ENCODE peak calls at places on chromosomes 4 and X, in four cellular contexts. G is GM12891, S is K562, N is GM12878. Q is an unnamed sample.

GRCh38 chr4:121822796-121823504 is 733 bp downstream of the CCNA2 start:
- DNase-seq in S (peak; percentile 84), N (no peak), G (peak; percentile 27), Q (peak; percentile 60)

GRCh38 chr4:18859468-18859867 is 837.9 kb upstream of the LCORL start:
- DNase-seq in N (no peak), G (no peak), S (no peak), Q (no peak)

GRCh38 chr4:84887824-84888223 is 78.7 kb downstream of the WDFY3 start:
- DNase-seq in N (no peak), S (peak; percentile 21), G (no peak), Q (no peak)

GRCh38 chrX:27132851-27133250 is 330.3 kb downstream of the PPP4R3C start:
- DNase-seq in N (no peak), S (no peak), G (no peak), Q (no peak)

GRCh38 chrX:132737743-132738142 is 220.7 kb downstream of the HS6ST2 start:
- DNase-seq in N (no peak), G (no peak), S (no peak), Q (peak; percentile 13)

GRCh38 chr4:113003841-113004240 is 45.6 kb upstream of the ANK2 start:
- DNase-seq in N (no peak), S (no peak), G (no peak), Q (no peak)

GRCh38 chr4:113683143-113683542 is 78.4 kb downstream of the CAMK2D start:
- DNase-seq in S (no peak), G (peak; percentile 3), N (peak; percentile 88), Q (no peak)

GRCh38 chr4:41204400-41204978 is 9.9 kb downstream of the APBB2 start:
- DNase-seq in N (no peak), S (no peak), G (no peak), Q (no peak)

GRCh38 chr4:110424144-110424543 is 51.8 kb upstream of the ENPEP start:
- DNase-seq in S (no peak), G (no peak), N (no peak), Q (no peak)

GRCh38 chrX:136710324-136710951 is 62.5 kb downstream of the CD40LG start:
- DNase-seq in G (no peak), N (no peak), S (no peak), Q (no peak)

GRCh38 chr4:139889194-139889762 is 223.7 kb downstream of the MGST2 start:
- DNase-seq in G (no peak), S (no peak), N (no peak), Q (no peak)

GRCh38 chr4:60128916-60129315 is 1071.2 kb upstream of the ADGRL3 start:
- DNase-seq in G (no peak), N (no peak), S (no peak), Q (no peak)

DNA sequence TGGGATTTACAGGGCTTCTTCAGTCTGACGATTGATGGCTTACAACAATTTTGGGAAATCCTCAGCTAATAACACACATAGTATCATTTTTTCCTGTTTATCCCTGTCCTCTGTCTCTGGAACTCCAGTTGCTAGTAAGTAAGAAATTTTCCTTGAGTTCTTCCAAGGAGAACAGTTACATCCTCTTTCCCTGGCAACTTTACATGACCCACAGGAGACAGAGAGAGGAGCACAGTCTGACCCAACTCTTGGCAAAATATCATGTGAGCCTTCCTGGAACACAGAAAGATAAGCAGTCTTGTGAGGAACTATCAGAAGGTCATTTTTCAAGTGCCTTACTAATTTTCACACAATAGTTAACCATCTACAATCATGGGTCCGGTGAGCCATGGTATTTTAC is 578.7 kb upstream of the PABPC4L start:
- DNase-seq in S (no peak), G (no peak), N (no peak), Q (no peak)
- TF ChIP-seq SPI1 in S (no peak), G (no peak), N (no peak), Q (no peak)

GRCh38 chr4:104138154-104138553 is 356.5 kb downstream of the CXXC4 start:
- DNase-seq in G (no peak), N (no peak), S (no peak), Q (no peak)
- TF ChIP-seq SPI1 in G (no peak), N (no peak), S (no peak), Q (no peak)

GRCh38 chrX:69192603-69193002 is 27.4 kb upstream of the PJA1 start:
- DNase-seq in N (no peak), S (no peak), G (no peak), Q (no peak)
- TF ChIP-seq SPI1 in N (no peak), S (no peak), G (no peak), Q (no peak)

DNA sequence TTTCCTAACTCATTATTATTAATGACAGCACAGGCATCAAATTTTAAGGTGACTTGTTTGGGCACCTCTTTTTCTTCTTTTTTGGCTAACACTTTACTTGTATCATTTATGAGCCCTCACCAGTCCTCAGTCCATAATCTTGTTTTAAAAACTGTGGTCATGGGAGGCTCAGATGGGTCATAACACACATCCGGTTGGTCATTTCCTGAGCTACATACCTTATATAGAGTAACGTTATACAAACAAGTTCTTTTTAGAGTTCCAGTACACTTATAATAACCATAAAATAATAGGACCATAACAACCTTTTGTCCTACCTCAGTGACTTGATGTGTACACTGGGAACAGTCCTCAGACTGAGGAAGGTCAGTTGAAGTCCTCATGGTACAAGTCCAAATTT is 21.1 kb upstream of the PLS3 start:
- DNase-seq in S (no peak), G (no peak), N (no peak), Q (no peak)
- TF ChIP-seq SPI1 in S (no peak), G (no peak), N (no peak), Q (no peak)

Q was measured in HL-60.